ENCODE peak calls at places on chromosomes 16 and 17, in four cellular contexts. One of them, this sample, is unnamed.

GRCh38 chr16:25626172-25626571 is 65.6 kb upstream of the HS3ST4 start:
- DNase-seq in cardiac muscle cell: no peak
- DNase-seq in CD8-positive, alpha-beta T cell: no peak
- DNase-seq in choroid plexus epithelial cell: no peak
- DNase-seq in this sample: no peak

GRCh38 chr17:44159519-44160210 is 10.8 kb upstream of the ASB16 start:
- DNase-seq in cardiac muscle cell: peak
- DNase-seq in CD8-positive, alpha-beta T cell: no peak
- DNase-seq in choroid plexus epithelial cell: peak
- DNase-seq in this sample: no peak

GRCh38 chr16:726438-727290 is at the start of the genes CCDC78 and HAGHL:
- DNase-seq in cardiac muscle cell: peak
- DNase-seq in CD8-positive, alpha-beta T cell: peak
- DNase-seq in choroid plexus epithelial cell: peak
- DNase-seq in this sample: peak

GRCh38 chr16:26795184-26795583 is 271.5 kb upstream of the C16orf82 start:
- DNase-seq in cardiac muscle cell: peak
- DNase-seq in CD8-positive, alpha-beta T cell: no peak
- DNase-seq in choroid plexus epithelial cell: peak
- DNase-seq in this sample: no peak

GRCh38 chr17:28282596-28282995 is 36.4 kb upstream of the TMEM97 start:
- DNase-seq in cardiac muscle cell: peak
- DNase-seq in CD8-positive, alpha-beta T cell: no peak
- DNase-seq in choroid plexus epithelial cell: peak
- DNase-seq in this sample: peak

GRCh38 chr17:78375401-78376079 is 2.9 kb upstream of the PGS1 start:
- DNase-seq in cardiac muscle cell: no peak
- DNase-seq in CD8-positive, alpha-beta T cell: no peak
- DNase-seq in choroid plexus epithelial cell: peak
- DNase-seq in this sample: peak

GRCh38 chr17:9986754-9987382 is 81.8 kb upstream of the RCVRN start:
- DNase-seq in cardiac muscle cell: no peak
- DNase-seq in CD8-positive, alpha-beta T cell: no peak
- DNase-seq in choroid plexus epithelial cell: no peak
- DNase-seq in this sample: no peak

GRCh38 chr17:45873728-45874127 is 20.6 kb upstream of the MAPT start:
- DNase-seq in cardiac muscle cell: no peak
- DNase-seq in CD8-positive, alpha-beta T cell: no peak
- DNase-seq in choroid plexus epithelial cell: no peak
- DNase-seq in this sample: no peak

GRCh38 chr16:57185446-57185944 is 344 bp downstream of the PSME3IP1 start:
- DNase-seq in cardiac muscle cell: peak
- DNase-seq in CD8-positive, alpha-beta T cell: no peak
- DNase-seq in choroid plexus epithelial cell: peak
- DNase-seq in this sample: peak

GRCh38 chr17:64441772-64442549 is 7.0 kb upstream of the MILR1 start:
- DNase-seq in cardiac muscle cell: no peak
- DNase-seq in CD8-positive, alpha-beta T cell: peak
- DNase-seq in choroid plexus epithelial cell: peak
- DNase-seq in this sample: peak

GRCh38 chr17:245611-246010 is 64.2 kb upstream of the DOC2B start:
- DNase-seq in cardiac muscle cell: no peak
- DNase-seq in CD8-positive, alpha-beta T cell: no peak
- DNase-seq in choroid plexus epithelial cell: no peak
- DNase-seq in this sample: no peak

GRCh38 chr16:69193860-69194259 is 6.9 kb downstream of the SNTB2 start:
- DNase-seq in cardiac muscle cell: no peak
- DNase-seq in CD8-positive, alpha-beta T cell: no peak
- DNase-seq in choroid plexus epithelial cell: no peak
- DNase-seq in this sample: no peak

GRCh38 chr17:13114601-13115024 is 96.8 kb upstream of the ELAC2 start:
- DNase-seq in cardiac muscle cell: peak
- DNase-seq in CD8-positive, alpha-beta T cell: no peak
- DNase-seq in choroid plexus epithelial cell: peak
- DNase-seq in this sample: peak

GRCh38 chr17:54745239-54745638 is 155.4 kb upstream of the TOM1L1 start:
- DNase-seq in cardiac muscle cell: no peak
- DNase-seq in CD8-positive, alpha-beta T cell: no peak
- DNase-seq in choroid plexus epithelial cell: no peak
- DNase-seq in this sample: no peak

GRCh38 chr17:58680038-58680369 is 11.8 kb downstream of the TEX14 start:
- DNase-seq in cardiac muscle cell: no peak
- DNase-seq in CD8-positive, alpha-beta T cell: no peak
- DNase-seq in choroid plexus epithelial cell: no peak
- DNase-seq in this sample: no peak

GRCh38 chr17:34311291-34311690 is 7.9 kb upstream of the CCL8 start:
- DNase-seq in cardiac muscle cell: no peak
- DNase-seq in CD8-positive, alpha-beta T cell: no peak
- DNase-seq in choroid plexus epithelial cell: no peak
- DNase-seq in this sample: no peak

GRCh38 chr16:67426950-67427349 is 4.0 kb upstream of the HSD11B2 start:
- DNase-seq in cardiac muscle cell: no peak
- DNase-seq in CD8-positive, alpha-beta T cell: no peak
- DNase-seq in choroid plexus epithelial cell: peak
- DNase-seq in this sample: no peak

GRCh38 chr17:17840751-17841591 is 4.2 kb upstream of the SREBF1 start:
- DNase-seq in cardiac muscle cell: no peak
- DNase-seq in CD8-positive, alpha-beta T cell: peak
- DNase-seq in choroid plexus epithelial cell: peak
- DNase-seq in this sample: peak

GRCh38 chr16:88128556-88128955 is 177.3 kb downstream of the BANP start:
- DNase-seq in cardiac muscle cell: no peak
- DNase-seq in CD8-positive, alpha-beta T cell: no peak
- DNase-seq in choroid plexus epithelial cell: no peak
- DNase-seq in this sample: no peak

GRCh38 chr17:45982791-45983613 is 16.0 kb upstream of the STH start:
- DNase-seq in cardiac muscle cell: no peak
- DNase-seq in CD8-positive, alpha-beta T cell: no peak
- DNase-seq in choroid plexus epithelial cell: no peak
- DNase-seq in this sample: no peak

GRCh38 chr17:80254396-80255241 is 6.0 kb upstream of the RNF213 start:
- DNase-seq in cardiac muscle cell: no peak
- DNase-seq in CD8-positive, alpha-beta T cell: peak
- DNase-seq in choroid plexus epithelial cell: peak
- DNase-seq in this sample: peak

DNA sequence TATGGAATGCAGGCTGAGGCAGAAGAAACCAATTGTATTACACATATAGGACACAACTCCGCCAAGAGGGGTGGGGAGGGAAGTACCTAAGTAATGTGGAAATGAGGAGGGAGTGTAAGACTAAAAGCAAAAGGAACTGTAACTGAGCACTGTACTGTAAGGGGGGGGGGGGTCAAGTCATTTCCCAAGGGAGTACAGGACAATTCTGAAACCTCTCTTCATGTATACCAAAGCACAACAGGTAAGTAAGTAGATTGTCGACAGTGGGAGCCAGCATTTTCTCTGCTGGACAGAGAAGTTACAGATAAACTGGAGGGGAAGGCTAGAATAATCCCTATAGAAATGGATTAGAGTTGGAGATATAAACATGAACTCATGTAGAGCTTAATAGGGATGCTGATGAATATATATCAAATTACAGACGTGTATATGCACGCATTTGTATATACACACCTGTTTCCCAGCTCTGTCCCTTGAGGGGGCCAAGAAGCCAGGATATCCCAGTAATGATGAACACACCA is 6.4 kb downstream of the USP22 start:
- DNase-seq in cardiac muscle cell: no peak
- DNase-seq in CD8-positive, alpha-beta T cell: no peak
- DNase-seq in choroid plexus epithelial cell: peak
- DNase-seq in this sample: no peak
- H3K4me3 ChIP-seq in cardiac muscle cell: no peak
- H3K4me3 ChIP-seq in CD8-positive, alpha-beta T cell: no peak
- H3K4me3 ChIP-seq in choroid plexus epithelial cell: no peak
- H3K4me3 ChIP-seq in this sample: no peak

GRCh38 chr16:54931041-54931756 is 534 bp downstream of the IRX5 start:
- DNase-seq in cardiac muscle cell: peak
- DNase-seq in CD8-positive, alpha-beta T cell: no peak
- DNase-seq in choroid plexus epithelial cell: peak
- DNase-seq in this sample: peak

GRCh38 chr16:54930034-54930938 is at the start of gene IRX5:
- DNase-seq in cardiac muscle cell: peak
- DNase-seq in CD8-positive, alpha-beta T cell: no peak
- DNase-seq in choroid plexus epithelial cell: peak
- DNase-seq in this sample: peak

GRCh38 chr16:54928016-54928356 is 2.7 kb upstream of the IRX5 start:
- DNase-seq in cardiac muscle cell: peak
- DNase-seq in CD8-positive, alpha-beta T cell: no peak
- DNase-seq in choroid plexus epithelial cell: peak
- DNase-seq in this sample: peak

GRCh38 chr16:54928421-54929089 is 2.1 kb upstream of the IRX5 start:
- DNase-seq in cardiac muscle cell: no peak
- DNase-seq in CD8-positive, alpha-beta T cell: no peak
- DNase-seq in choroid plexus epithelial cell: no peak
- DNase-seq in this sample: peak

GRCh38 chr16:54929090-54930033 is 1.3 kb upstream of the IRX5 start:
- DNase-seq in cardiac muscle cell: peak
- DNase-seq in CD8-positive, alpha-beta T cell: peak
- DNase-seq in choroid plexus epithelial cell: peak
- DNase-seq in this sample: peak
- TF ChIP-seq CTCF in cardiac muscle cell: no peak
- TF ChIP-seq CTCF in CD8-positive, alpha-beta T cell: no peak
- TF ChIP-seq CTCF in choroid plexus epithelial cell: peak
- TF ChIP-seq CTCF in this sample: peak

GRCh38 chr16:12546918-12547607 is 256.6 kb downstream of the CPPED1 start:
- DNase-seq in cardiac muscle cell: no peak
- DNase-seq in CD8-positive, alpha-beta T cell: no peak
- DNase-seq in choroid plexus epithelial cell: no peak
- DNase-seq in this sample: no peak
- H3K4me3 ChIP-seq in cardiac muscle cell: no peak
- H3K4me3 ChIP-seq in CD8-positive, alpha-beta T cell: no peak
- H3K4me3 ChIP-seq in choroid plexus epithelial cell: no peak
- H3K4me3 ChIP-seq in this sample: no peak

GRCh38 chr17:74780443-74781238 is 4.5 kb upstream of the NAT9 start:
- DNase-seq in cardiac muscle cell: no peak
- DNase-seq in CD8-positive, alpha-beta T cell: no peak
- DNase-seq in choroid plexus epithelial cell: peak
- DNase-seq in this sample: peak

GRCh38 chr17:74785981-74786360 is 9.8 kb upstream of the NAT9 start:
- DNase-seq in cardiac muscle cell: no peak
- DNase-seq in CD8-positive, alpha-beta T cell: no peak
- DNase-seq in choroid plexus epithelial cell: no peak
- DNase-seq in this sample: no peak

GRCh38 chr17:74786411-74787097 is 10.4 kb upstream of the NAT9 start:
- DNase-seq in cardiac muscle cell: no peak
- DNase-seq in CD8-positive, alpha-beta T cell: no peak
- DNase-seq in choroid plexus epithelial cell: no peak
- DNase-seq in this sample: no peak

GRCh38 chr17:74782571-74782970 is 6.4 kb upstream of the NAT9 start:
- DNase-seq in cardiac muscle cell: no peak
- DNase-seq in CD8-positive, alpha-beta T cell: no peak
- DNase-seq in choroid plexus epithelial cell: no peak
- DNase-seq in this sample: no peak

GRCh38 chr17:74785096-74785980 is 9.2 kb upstream of the NAT9 start:
- DNase-seq in cardiac muscle cell: no peak
- DNase-seq in CD8-positive, alpha-beta T cell: no peak
- DNase-seq in choroid plexus epithelial cell: no peak
- DNase-seq in this sample: no peak
- TF ChIP-seq CTCF in cardiac muscle cell: no peak
- TF ChIP-seq CTCF in CD8-positive, alpha-beta T cell: no peak
- TF ChIP-seq CTCF in choroid plexus epithelial cell: peak
- TF ChIP-seq CTCF in this sample: peak

DNA sequence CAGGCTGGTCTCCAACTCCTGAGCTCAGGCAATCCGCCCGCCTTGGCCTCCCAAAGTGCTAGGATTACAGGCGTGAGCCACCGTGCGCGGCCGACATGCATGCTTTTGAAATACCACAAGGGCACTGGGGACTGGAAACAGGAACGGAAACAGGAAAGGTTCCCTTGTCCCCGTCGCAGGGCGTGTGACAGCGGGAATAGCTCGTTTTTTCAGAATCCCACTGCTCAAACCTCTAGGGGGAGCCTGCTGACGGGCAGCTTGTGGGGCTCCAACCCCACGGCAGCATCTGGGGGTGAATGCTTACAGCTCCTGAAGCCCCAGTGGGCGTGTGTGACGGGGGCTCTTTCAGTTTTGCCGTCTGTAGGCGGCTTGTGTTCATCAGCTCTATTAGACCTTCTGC is 18.8 kb upstream of the ASGR2 start:
- DNase-seq in cardiac muscle cell: no peak
- DNase-seq in CD8-positive, alpha-beta T cell: peak
- DNase-seq in choroid plexus epithelial cell: no peak
- DNase-seq in this sample: no peak
- H3K4me3 ChIP-seq in cardiac muscle cell: no peak
- H3K4me3 ChIP-seq in CD8-positive, alpha-beta T cell: no peak
- H3K4me3 ChIP-seq in choroid plexus epithelial cell: no peak
- H3K4me3 ChIP-seq in this sample: no peak

GRCh38 chr16:54145881-54146280 is 140.7 kb downstream of the IRX3 start:
- DNase-seq in cardiac muscle cell: no peak
- DNase-seq in CD8-positive, alpha-beta T cell: no peak
- DNase-seq in choroid plexus epithelial cell: no peak
- DNase-seq in this sample: no peak

GRCh38 chr16:54140788-54141136 is 145.8 kb downstream of the IRX3 start:
- DNase-seq in cardiac muscle cell: no peak
- DNase-seq in CD8-positive, alpha-beta T cell: no peak
- DNase-seq in choroid plexus epithelial cell: no peak
- DNase-seq in this sample: no peak

GRCh38 chr16:54142787-54143186 is 143.8 kb downstream of the IRX3 start:
- DNase-seq in cardiac muscle cell: no peak
- DNase-seq in CD8-positive, alpha-beta T cell: no peak
- DNase-seq in choroid plexus epithelial cell: no peak
- DNase-seq in this sample: no peak

GRCh38 chr16:54143934-54144333 is 142.7 kb downstream of the IRX3 start:
- DNase-seq in cardiac muscle cell: no peak
- DNase-seq in CD8-positive, alpha-beta T cell: no peak
- DNase-seq in choroid plexus epithelial cell: no peak
- DNase-seq in this sample: no peak

DNA sequence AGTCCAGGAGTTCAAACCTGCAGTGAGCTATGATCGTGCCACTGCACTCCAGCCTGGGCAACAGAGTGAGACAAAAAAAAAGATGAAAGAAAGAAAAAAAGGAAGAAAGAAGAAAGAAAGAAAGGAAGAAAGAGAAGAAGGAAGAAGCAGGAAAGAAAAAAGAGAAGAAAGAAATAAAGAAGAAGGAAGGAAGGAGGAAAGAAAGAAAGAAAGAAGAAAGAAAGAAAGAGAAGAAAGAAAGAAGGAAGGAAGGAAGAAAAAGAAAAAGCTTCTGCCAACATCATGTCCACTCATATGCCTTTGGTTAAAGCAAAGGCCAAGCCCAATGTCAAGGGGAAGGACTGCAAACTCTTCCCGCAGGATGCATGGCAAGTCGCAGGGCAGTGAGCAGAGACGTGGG is 143.2 kb downstream of the IRX3 start:
- DNase-seq in cardiac muscle cell: no peak
- DNase-seq in CD8-positive, alpha-beta T cell: no peak
- DNase-seq in choroid plexus epithelial cell: no peak
- DNase-seq in this sample: no peak
- TF ChIP-seq CTCF in cardiac muscle cell: no peak
- TF ChIP-seq CTCF in CD8-positive, alpha-beta T cell: no peak
- TF ChIP-seq CTCF in choroid plexus epithelial cell: no peak
- TF ChIP-seq CTCF in this sample: no peak